ENCODE peak calls at places on chromosomes 3 and 15, in eight cellular contexts. P, L, T, O, J, U, W and F are unnamed samples.

GRCh38 chr3:135473449-135473848 is 492.1 kb upstream of the PPP2R3A start:
- DNase-seq in P (no peak), L (no peak), T (no peak), O (no peak), J (no peak), U (no peak), W (no peak), F (no peak)

GRCh38 chr3:101319531-101319930 is 844 bp downstream of the IMPG2 start:
- DNase-seq in P (no peak), L (no peak), T (no peak), O (no peak), J (no peak), U (no peak), W (no peak), F (no peak)

GRCh38 chr3:113211370-113212154 is at the start of gene BOC:
- DNase-seq in P (peak; percentile 46), L (no peak), T (no peak), O (peak; percentile 18), J (no peak), U (no peak), W (no peak), F (no peak)

GRCh38 chr3:112806903-112807302 is 39.8 kb downstream of the CD200R1L start:
- DNase-seq in P (no peak), L (no peak), T (no peak), O (no peak), J (no peak), U (no peak), W (no peak), F (no peak)

GRCh38 chr3:8183627-8184026 is 318.0 kb upstream of the LMCD1 start:
- DNase-seq in P (no peak), L (no peak), T (no peak), O (no peak), J (no peak), U (no peak), W (no peak), F (no peak)

GRCh38 chr3:50237754-50238548 is 1.9 kb downstream of the GNAI2 start:
- DNase-seq in P (peak; percentile 93), L (peak; percentile 86), T (peak; percentile 78), O (peak; percentile 78), J (peak; percentile 65), U (peak; percentile 83), W (no peak), F (peak; percentile 99)

GRCh38 chr3:114880078-114880477 is 267.0 kb downstream of the ZBTB20 start:
- DNase-seq in P (no peak), L (no peak), T (no peak), O (no peak), J (no peak), U (no peak), W (no peak), F (no peak)

GRCh38 chr15:45100884-45101622 is 12.9 kb downstream of the DUOX2 start:
- DNase-seq in P (no peak), L (no peak), T (no peak), O (no peak), J (no peak), U (no peak), W (peak; percentile 22), F (peak; percentile 48)

GRCh38 chr3:29627136-29628117 is 346.6 kb downstream of the RBMS3 start:
- DNase-seq in P (no peak), L (no peak), T (no peak), O (no peak), J (no peak), U (no peak), W (no peak), F (no peak)

GRCh38 chr15:41955100-41955499 is 17.3 kb downstream of the EHD4 start:
- DNase-seq in P (no peak), L (no peak), T (no peak), O (no peak), J (no peak), U (no peak), W (no peak), F (no peak)